ENCODE peak calls at places on chromosomes 6 and 20, in four cellular contexts. N is CD4-positive, CD25-positive, alpha-beta regulatory T cell; Z is retinal pigment epithelial cell; K is AG10803. I is an unnamed sample.

GRCh38 chr6:11537229-11538048 is at the start of gene TMEM170B:
- DNase-seq in N (peak), Z (peak), K (peak), I (peak)

GRCh38 chr6:113645986-113646385 is 211.2 kb upstream of the MARCKS start:
- DNase-seq in N (no peak), Z (no peak), K (no peak), I (no peak)

GRCh38 chr20:33433465-33433864 is 10.1 kb downstream of the SNTA1 start:
- DNase-seq in N (no peak), Z (no peak), K (peak), I (no peak)

GRCh38 chr20:57547250-57547649 is 13.7 kb upstream of the PCK1 start:
- DNase-seq in N (no peak), Z (no peak), K (no peak), I (no peak)

GRCh38 chr6:138334963-138335362 is 42.7 kb upstream of the SMIM28 start:
- DNase-seq in N (no peak), Z (no peak), K (no peak), I (no peak)

GRCh38 chr20:45012682-45013302 is 46.5 kb downstream of the STK4 start:
- DNase-seq in N (no peak), Z (peak), K (peak), I (no peak)

GRCh38 chr20:44858959-44859358 is 26.5 kb upstream of the YWHAB start:
- DNase-seq in N (no peak), Z (no peak), K (no peak), I (no peak)

GRCh38 chr20:37971561-37972127 is 61.6 kb downstream of the TTI1 start:
- DNase-seq in N (no peak), Z (no peak), K (no peak), I (no peak)

GRCh38 chr6:134527108-134527787 is 209.3 kb upstream of the SGK1 start:
- DNase-seq in N (no peak), Z (no peak), K (no peak), I (no peak)

GRCh38 chr6:29216528-29216927 is 45.8 kb downstream of the OR2J2 start:
- DNase-seq in N (no peak), Z (no peak), K (no peak), I (no peak)

GRCh38 chr20:54477134-54477533 is 1.7 kb downstream of the DOK5 start:
- DNase-seq in N (no peak), Z (no peak), K (no peak), I (no peak)

GRCh38 chr6:81476881-81477280 is 275.6 kb downstream of the TENT5A start:
- DNase-seq in N (no peak), Z (no peak), K (peak), I (no peak)

GRCh38 chr6:167573461-167574215 is 248.8 kb downstream of the TTLL2 start:
- DNase-seq in N (no peak), Z (no peak), K (no peak), I (no peak)

GRCh38 chr6:163780993-163781392 is 366.5 kb downstream of the QKI start:
- DNase-seq in N (no peak), Z (no peak), K (no peak), I (no peak)

GRCh38 chr6:170124836-170125235 is 166.0 kb downstream of the DLL1 start:
- DNase-seq in N (no peak), Z (no peak), K (no peak), I (no peak)

GRCh38 chr6:131946404-131946991 is 4.7 kb downstream of the CCN2 start:
- DNase-seq in N (no peak), Z (no peak), K (peak), I (no peak)

GRCh38 chr6:16684896-16685554 is 76.2 kb downstream of the ATXN1 start:
- DNase-seq in N (no peak), Z (no peak), K (peak), I (peak)

GRCh38 chr6:16684195-16684689 is 77.0 kb downstream of the ATXN1 start:
- DNase-seq in N (no peak), Z (no peak), K (no peak), I (no peak)

GRCh38 chr6:16679050-16679449 is 82.2 kb downstream of the ATXN1 start:
- DNase-seq in N (no peak), Z (no peak), K (no peak), I (no peak)

GRCh38 chr6:16683524-16684194 is 77.6 kb downstream of the ATXN1 start:
- DNase-seq in N (no peak), Z (peak), K (peak), I (no peak)

GRCh38 chr6:16681260-16681873 is 79.9 kb downstream of the ATXN1 start:
- DNase-seq in N (no peak), Z (peak), K (peak), I (no peak)
- H3K4me3 ChIP-seq in N (no peak), Z (peak), K (no peak), I (no peak)

GRCh38 chr20:62817975-62818591 is 1.2 kb downstream of the COL9A3 start:
- DNase-seq in N (no peak), Z (no peak), K (no peak), I (no peak)

GRCh38 chr20:62816031-62816878 is 595 bp upstream of the COL9A3 start:
- DNase-seq in N (no peak), Z (no peak), K (no peak), I (no peak)

GRCh38 chr20:62815066-62815991 is 1.5 kb upstream of the COL9A3 start:
- DNase-seq in N (no peak), Z (peak), K (no peak), I (no peak)

GRCh38 chr20:62818592-62819493 is 2.0 kb downstream of the COL9A3 start:
- DNase-seq in N (no peak), Z (no peak), K (no peak), I (no peak)

DNA sequence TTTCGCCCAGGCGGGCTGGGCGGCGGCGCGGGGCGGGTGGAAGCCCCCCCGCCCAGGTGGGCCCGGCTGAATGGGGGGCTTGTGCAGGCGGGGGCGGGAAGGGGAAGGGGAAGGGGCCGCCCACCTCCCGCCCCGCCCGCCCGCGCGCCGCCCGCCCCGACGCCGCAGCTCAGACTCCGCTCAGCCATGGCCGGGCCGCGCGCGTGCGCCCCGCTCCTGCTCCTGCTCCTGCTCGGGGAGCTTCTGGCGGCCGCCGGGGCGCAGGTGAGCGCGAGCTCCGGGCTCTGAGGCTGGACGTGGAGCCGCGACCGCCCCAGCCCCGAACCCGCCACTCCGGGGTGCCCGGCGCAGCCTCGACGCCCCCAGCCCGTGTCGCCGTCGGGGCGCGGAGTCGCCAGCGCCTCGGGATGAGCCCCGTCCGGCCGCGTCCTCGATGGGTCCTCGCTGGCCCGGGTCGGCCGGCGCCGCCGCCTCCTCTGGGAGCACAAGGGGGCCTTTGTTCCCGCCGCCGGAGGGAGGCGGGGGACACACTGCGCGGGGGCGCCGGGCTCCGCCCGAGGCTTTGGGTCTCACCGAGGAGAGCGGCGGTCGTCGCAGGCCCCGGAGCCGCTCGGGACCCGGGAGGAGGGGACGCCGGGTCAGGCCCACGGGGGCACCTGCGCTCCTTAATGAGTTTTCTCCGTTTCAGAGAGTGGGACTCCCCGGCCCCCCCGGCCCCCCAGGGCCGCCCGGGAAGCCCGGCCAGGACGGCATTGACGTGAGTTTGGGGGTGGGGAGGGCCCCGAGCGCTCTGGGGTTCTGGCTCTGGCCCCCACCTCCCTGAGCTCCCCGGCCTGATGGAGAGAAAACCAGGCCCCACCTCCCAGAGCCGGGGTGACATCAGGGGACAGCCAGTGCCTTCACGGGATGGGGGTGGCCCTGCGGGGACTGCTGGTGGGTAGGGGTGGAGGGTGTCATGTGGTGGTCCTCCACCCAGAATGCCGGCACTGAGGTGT is at the start of gene COL9A3:
- DNase-seq in N (no peak), Z (no peak), K (no peak), I (no peak)
- H3K4me3 ChIP-seq in N (no peak), Z (peak), K (peak), I (no peak)

GRCh38 chr6:26305097-26305841 is 59.7 kb upstream of the BTN3A2 start:
- DNase-seq in N (peak), Z (no peak), K (peak), I (no peak)
- H3K4me3 ChIP-seq in N (peak), Z (peak), K (peak), I (peak)

GRCh38 chr6:27095914-27096313 is 151.6 kb upstream of the PRSS16 start:
- DNase-seq in N (no peak), Z (no peak), K (no peak), I (no peak)
- H3K4me3 ChIP-seq in N (no peak), Z (no peak), K (no peak), I (no peak)

GRCh38 chr6:150641398-150642139 is 41.9 kb downstream of the PLEKHG1 start:
- DNase-seq in N (no peak), Z (no peak), K (peak), I (no peak)
- H3K4me3 ChIP-seq in N (peak), Z (no peak), K (peak), I (peak)

GRCh38 chr20:833450-834150 is at the start of gene FAM110A:
- DNase-seq in N (peak), Z (peak), K (peak), I (peak)

GRCh38 chr20:831251-831650 is 2.3 kb upstream of the FAM110A start:
- DNase-seq in N (no peak), Z (no peak), K (no peak), I (no peak)

GRCh38 chr20:831956-832355 is 1.6 kb upstream of the FAM110A start:
- DNase-seq in N (no peak), Z (no peak), K (no peak), I (no peak)

GRCh38 chr20:834151-834747 is 734 bp downstream of the FAM110A start:
- DNase-seq in N (no peak), Z (no peak), K (no peak), I (no peak)

GRCh38 chr20:833121-833449 is 430 bp upstream of the FAM110A start:
- DNase-seq in N (no peak), Z (no peak), K (no peak), I (no peak)
- H3K4me3 ChIP-seq in N (peak), Z (peak), K (peak), I (peak)

GRCh38 chr6:1617466-1618304 is 8.0 kb downstream of the FOXC1 start:
- DNase-seq in N (no peak), Z (no peak), K (no peak), I (no peak)

GRCh38 chr6:1620504-1621327 is 11.0 kb downstream of the FOXC1 start:
- DNase-seq in N (no peak), Z (no peak), K (no peak), I (no peak)

GRCh38 chr6:1618305-1619105 is 8.8 kb downstream of the FOXC1 start:
- DNase-seq in N (no peak), Z (no peak), K (no peak), I (no peak)

GRCh38 chr6:1619666-1620503 is 10.2 kb downstream of the FOXC1 start:
- DNase-seq in N (no peak), Z (no peak), K (no peak), I (no peak)

GRCh38 chr6:1619106-1619665 is 9.5 kb downstream of the FOXC1 start:
- DNase-seq in N (no peak), Z (no peak), K (no peak), I (no peak)
- H3K4me3 ChIP-seq in N (no peak), Z (no peak), K (no peak), I (no peak)

DNA sequence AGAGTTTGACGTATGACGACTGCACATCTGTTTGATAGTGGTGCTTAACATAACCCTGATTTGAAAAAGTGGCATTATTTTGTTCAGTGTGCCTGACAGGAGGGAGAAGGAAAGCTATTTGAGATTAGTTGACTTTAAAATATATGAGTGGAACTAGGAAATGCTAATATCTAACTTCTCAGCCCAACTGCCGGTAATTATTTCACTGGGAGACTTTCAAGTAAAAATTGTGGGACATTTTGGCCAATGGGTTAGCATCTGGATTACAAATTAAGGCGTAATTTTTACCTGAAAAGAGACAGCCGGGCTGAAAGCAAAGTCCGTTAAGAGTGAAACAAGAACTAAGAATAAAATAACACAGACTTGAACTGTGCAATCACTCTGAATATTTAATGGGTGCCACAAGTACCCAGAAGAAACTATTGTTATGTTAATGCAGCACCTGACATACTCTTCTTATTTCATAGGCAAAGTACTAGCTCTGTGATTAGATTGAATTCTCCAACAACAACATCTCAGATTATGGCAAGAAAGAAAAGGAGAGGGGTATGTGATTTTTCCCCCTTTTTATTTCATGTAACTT is 2.0 kb downstream of the HEY2 start:
- DNase-seq in N (no peak), Z (no peak), K (no peak), I (no peak)
- H3K4me3 ChIP-seq in N (no peak), Z (no peak), K (no peak), I (no peak)